ENCODE peak calls at places on chromosomes 2 and 18, in eight cellular contexts. G, B, Y, O, D, Q, L and U are unnamed samples.

GRCh38 chr2:65204461-65205230 is 23.0 kb upstream of the ACTR2 start:
- DNase-seq in L (no peak), B (no peak), D (no peak), G (no peak), Y (peak; percentile 47), O (no peak), Q (no peak), U (no peak)

GRCh38 chr2:37507069-37507410 is 162.6 kb downstream of the QPCT start:
- DNase-seq in Q (no peak), G (no peak), O (no peak), L (no peak), D (no peak), Y (no peak), B (no peak), U (no peak)

GRCh38 chr2:240167588-240167880 is 27.1 kb upstream of the OTOS start:
- DNase-seq in L (no peak), O (no peak), G (no peak), B (no peak), D (no peak), Q (no peak), Y (no peak), U (no peak)

GRCh38 chr2:109720379-109721116 is 73.6 kb upstream of the RGPD5 start:
- DNase-seq in D (no peak), Q (no peak), G (no peak), O (no peak), Y (no peak), L (no peak), B (no peak), U (no peak)

GRCh38 chr2:128374001-128374710 is 55.5 kb upstream of the HS6ST1 start:
- DNase-seq in G (no peak), Q (peak; percentile 81), L (no peak), D (no peak), Y (no peak), B (no peak), O (peak; percentile 96), U (peak; percentile 48)

GRCh38 chr2:148300534-148300933 is 279.6 kb downstream of the MBD5 start:
- DNase-seq in G (no peak), Q (no peak), B (no peak), O (peak; percentile 46), Y (no peak), D (no peak), L (no peak), U (peak; percentile 26)

GRCh38 chr18:35635171-35635570 is 53.6 kb downstream of the GALNT1 start:
- DNase-seq in Y (no peak), O (peak; percentile 19), L (no peak), G (no peak), Q (peak; percentile 73), D (no peak), B (no peak), U (no peak)

GRCh38 chr2:207041279-207041678 is 102.0 kb downstream of the CPO start:
- DNase-seq in O (peak; percentile 6), D (no peak), Q (no peak), Y (no peak), B (no peak), L (no peak), G (no peak), U (no peak)

GRCh38 chr2:24493713-24494112 is 2.7 kb downstream of the NCOA1 start:
- DNase-seq in L (no peak), D (no peak), Q (peak; percentile 15), O (peak; percentile 50), B (no peak), G (no peak), Y (no peak), U (peak; percentile 71)

GRCh38 chr18:3529077-3529476 is 79.1 kb downstream of the TGIF1 start:
- DNase-seq in D (no peak), L (no peak), G (no peak), B (no peak), O (no peak), Y (no peak), Q (no peak), U (no peak)